ENCODE peak calls at places on chromosomes 3 and 15, in eight cellular contexts. One of them, this sample, is unnamed.
A peak's percentile ranks its signal among the peaks of the same experiment; 100 is the strongest.

GRCh38 chr15:77889009-77889806 is 188.3 kb downstream of the TBC1D2B start:
- DNase-seq in NCI-H1105: no peak
- DNase-seq in A549: no peak
- DNase-seq in NCI-H1930: no peak
- DNase-seq in heart left ventricle: no peak
- DNase-seq in MG63: no peak
- DNase-seq in SJSA1: no peak
- DNase-seq in posterior cingulate gyrus: no peak
- DNase-seq in this sample: no peak

GRCh38 chr3:42264399-42265058 is 1.5 kb downstream of the CCK start:
- DNase-seq in NCI-H1105: no peak
- DNase-seq in A549: peak; percentile 46
- DNase-seq in NCI-H1930: no peak
- DNase-seq in heart left ventricle: no peak
- DNase-seq in MG63: peak; percentile 59
- DNase-seq in SJSA1: no peak
- DNase-seq in posterior cingulate gyrus: peak; percentile 97
- DNase-seq in this sample: no peak

GRCh38 chr15:39131605-39132004 is 449.3 kb upstream of the THBS1 start:
- DNase-seq in NCI-H1105: no peak
- DNase-seq in A549: peak; percentile 35
- DNase-seq in NCI-H1930: no peak
- DNase-seq in heart left ventricle: no peak
- DNase-seq in MG63: no peak
- DNase-seq in SJSA1: peak; percentile 86
- DNase-seq in posterior cingulate gyrus: no peak
- DNase-seq in this sample: no peak

GRCh38 chr15:90001062-90001682 is at the start of gene ZNF710:
- DNase-seq in NCI-H1105: no peak
- DNase-seq in A549: peak; percentile 58
- DNase-seq in NCI-H1930: peak; percentile 10
- DNase-seq in heart left ventricle: peak; percentile 71
- DNase-seq in MG63: peak; percentile 82
- DNase-seq in SJSA1: peak; percentile 61
- DNase-seq in posterior cingulate gyrus: peak; percentile 82
- DNase-seq in this sample: no peak

GRCh38 chr15:64460737-64461576 is 579 bp downstream of the ZNF609 start:
- DNase-seq in NCI-H1105: peak; percentile 64
- DNase-seq in A549: peak; percentile 81
- DNase-seq in NCI-H1930: peak; percentile 6
- DNase-seq in heart left ventricle: peak; percentile 28
- DNase-seq in MG63: peak; percentile 41
- DNase-seq in SJSA1: peak; percentile 79
- DNase-seq in posterior cingulate gyrus: no peak
- DNase-seq in this sample: peak; percentile 1

GRCh38 chr3:55647086-55647485 is 160.0 kb upstream of the WNT5A start:
- DNase-seq in NCI-H1105: no peak
- DNase-seq in A549: no peak
- DNase-seq in NCI-H1930: no peak
- DNase-seq in heart left ventricle: no peak
- DNase-seq in MG63: no peak
- DNase-seq in SJSA1: no peak
- DNase-seq in posterior cingulate gyrus: no peak
- DNase-seq in this sample: no peak

GRCh38 chr15:101718896-101719295 is 5.4 kb downstream of the TARS3 start:
- DNase-seq in NCI-H1105: no peak
- DNase-seq in A549: no peak
- DNase-seq in NCI-H1930: no peak
- DNase-seq in heart left ventricle: no peak
- DNase-seq in MG63: no peak
- DNase-seq in SJSA1: no peak
- DNase-seq in posterior cingulate gyrus: no peak
- DNase-seq in this sample: no peak

GRCh38 chr3:162437480-162437879 is 940.9 kb downstream of the OTOL1 start:
- DNase-seq in NCI-H1105: no peak
- DNase-seq in A549: no peak
- DNase-seq in NCI-H1930: no peak
- DNase-seq in heart left ventricle: no peak
- DNase-seq in MG63: no peak
- DNase-seq in SJSA1: no peak
- DNase-seq in posterior cingulate gyrus: no peak
- DNase-seq in this sample: no peak

GRCh38 chr3:171967137-171967783 is 72.1 kb upstream of the FNDC3B start:
- DNase-seq in NCI-H1105: no peak
- DNase-seq in A549: peak; percentile 92
- DNase-seq in NCI-H1930: no peak
- DNase-seq in heart left ventricle: no peak
- DNase-seq in MG63: peak; percentile 58
- DNase-seq in SJSA1: peak; percentile 76
- DNase-seq in posterior cingulate gyrus: no peak
- DNase-seq in this sample: peak; percentile 38

GRCh38 chr3:155339052-155339451 is 45.6 kb upstream of the STRIT1 start:
- DNase-seq in NCI-H1105: no peak
- DNase-seq in A549: no peak
- DNase-seq in NCI-H1930: no peak
- DNase-seq in heart left ventricle: no peak
- DNase-seq in MG63: no peak
- DNase-seq in SJSA1: no peak
- DNase-seq in posterior cingulate gyrus: no peak
- DNase-seq in this sample: no peak

GRCh38 chr3:51684971-51685751 is 14.1 kb downstream of the TEX264 start:
- DNase-seq in NCI-H1105: no peak
- DNase-seq in A549: no peak
- DNase-seq in NCI-H1930: no peak
- DNase-seq in heart left ventricle: no peak
- DNase-seq in MG63: no peak
- DNase-seq in SJSA1: no peak
- DNase-seq in posterior cingulate gyrus: no peak
- DNase-seq in this sample: no peak

GRCh38 chr3:104437131-104437750 is 929.5 kb upstream of the ALCAM start:
- DNase-seq in NCI-H1105: no peak
- DNase-seq in A549: peak; percentile 55
- DNase-seq in NCI-H1930: no peak
- DNase-seq in heart left ventricle: no peak
- DNase-seq in MG63: peak; percentile 30
- DNase-seq in SJSA1: no peak
- DNase-seq in posterior cingulate gyrus: no peak
- DNase-seq in this sample: no peak

GRCh38 chr3:48879307-48879993 is 19.2 kb downstream of the SLC25A20 start:
- DNase-seq in NCI-H1105: no peak
- DNase-seq in A549: no peak
- DNase-seq in NCI-H1930: no peak
- DNase-seq in heart left ventricle: no peak
- DNase-seq in MG63: no peak
- DNase-seq in SJSA1: no peak
- DNase-seq in posterior cingulate gyrus: no peak
- DNase-seq in this sample: no peak

GRCh38 chr15:96049323-96049722 is 281.2 kb upstream of the NR2F2 start:
- DNase-seq in NCI-H1105: no peak
- DNase-seq in A549: no peak
- DNase-seq in NCI-H1930: no peak
- DNase-seq in heart left ventricle: no peak
- DNase-seq in MG63: no peak
- DNase-seq in SJSA1: no peak
- DNase-seq in posterior cingulate gyrus: no peak
- DNase-seq in this sample: no peak

GRCh38 chr3:32442766-32443165 is 51.1 kb downstream of the CMTM7 start:
- DNase-seq in NCI-H1105: no peak
- DNase-seq in A549: no peak
- DNase-seq in NCI-H1930: no peak
- DNase-seq in heart left ventricle: no peak
- DNase-seq in MG63: no peak
- DNase-seq in SJSA1: no peak
- DNase-seq in posterior cingulate gyrus: no peak
- DNase-seq in this sample: no peak

GRCh38 chr3:60636846-60637245 is 614.4 kb downstream of the FHIT start:
- DNase-seq in NCI-H1105: no peak
- DNase-seq in A549: no peak
- DNase-seq in NCI-H1930: no peak
- DNase-seq in heart left ventricle: no peak
- DNase-seq in MG63: peak; percentile 10
- DNase-seq in SJSA1: no peak
- DNase-seq in posterior cingulate gyrus: no peak
- DNase-seq in this sample: no peak

GRCh38 chr15:101501703-101502373 is 12.3 kb upstream of the PCSK6 start:
- DNase-seq in NCI-H1105: no peak
- DNase-seq in A549: peak; percentile 51
- DNase-seq in NCI-H1930: no peak
- DNase-seq in heart left ventricle: no peak
- DNase-seq in MG63: no peak
- DNase-seq in SJSA1: no peak
- DNase-seq in posterior cingulate gyrus: peak; percentile 81
- DNase-seq in this sample: no peak

GRCh38 chr3:50264389-50264963 is 4.5 kb upstream of the SEMA3B start:
- DNase-seq in NCI-H1105: no peak
- DNase-seq in A549: peak; percentile 84
- DNase-seq in NCI-H1930: no peak
- DNase-seq in heart left ventricle: peak; percentile 87
- DNase-seq in MG63: peak; percentile 93
- DNase-seq in SJSA1: peak; percentile 92
- DNase-seq in posterior cingulate gyrus: peak; percentile 88
- DNase-seq in this sample: no peak